ENCODE peak calls at places on chromosomes 4 and X, in seven cellular contexts. Y is stomach, X is astrocyte of the spinal cord, S is lower leg skin, A is endodermal cell, L is A549, V is IMR-90. Z is an unnamed sample.
A peak's percentile ranks its signal among the peaks of the same experiment; 100 is the strongest.

GRCh38 chr4:155342142-155342541 is 34.6 kb downstream of the MAP9 start:
- DNase-seq in Y (no peak), X (peak; percentile 58), S (no peak), A (no peak), L (peak; percentile 52), V (peak; percentile 79), Z (peak; percentile 30)

GRCh38 chrX:38803609-38804480 is 2.6 kb downstream of the MID1IP1 start:
- DNase-seq in Y (peak; percentile 87), X (peak; percentile 76), S (peak; percentile 94), A (peak; percentile 96), L (peak; percentile 92), V (peak; percentile 34), Z (peak; percentile 68)

GRCh38 chrX:50081282-50081955 is 119.4 kb downstream of the AKAP4 start:
- DNase-seq in Y (peak; percentile 54), X (peak; percentile 3), S (no peak), A (peak; percentile 76), L (peak; percentile 37), V (peak; percentile 13), Z (peak; percentile 49)

GRCh38 chr4:94534401-94535312 is 82.9 kb downstream of the PDLIM5 start:
- DNase-seq in Y (no peak), X (no peak), S (no peak), A (peak; percentile 43), L (no peak), V (no peak), Z (peak; percentile 29)

GRCh38 chr4:23602720-23603119 is 287.1 kb downstream of the PPARGC1A start:
- DNase-seq in Y (no peak), X (no peak), S (no peak), A (no peak), L (no peak), V (no peak), Z (no peak)

GRCh38 chr4:48336471-48336870 is 4.9 kb upstream of the SLAIN2 start:
- DNase-seq in Y (no peak), X (no peak), S (no peak), A (no peak), L (no peak), V (no peak), Z (no peak)

GRCh38 chr4:2175990-2176698 is 65.8 kb downstream of the HAUS3 start:
- DNase-seq in Y (no peak), X (no peak), S (peak; percentile 23), A (no peak), L (no peak), V (no peak), Z (no peak)

GRCh38 chr4:142875117-142875516 is 29.0 kb upstream of the INPP4B start:
- DNase-seq in Y (no peak), X (no peak), S (no peak), A (peak; percentile 82), L (peak; percentile 12), V (no peak), Z (no peak)

GRCh38 chrX:335758-336155 is 17.2 kb upstream of the GTPBP6 start:
- DNase-seq in Y (no peak), X (no peak), S (no peak), A (no peak), L (no peak), V (no peak), Z (no peak)

GRCh38 chrX:23980063-23980462 is 46.9 kb downstream of the KLHL15 start:
- DNase-seq in Y (no peak), X (no peak), S (no peak), A (peak; percentile 63), L (no peak), V (peak; percentile 14), Z (no peak)

GRCh38 chr4:5989236-5990225 is 28.7 kb downstream of the C4orf50 start:
- DNase-seq in Y (peak; percentile 11), X (no peak), S (peak; percentile 80), A (peak; percentile 24), L (no peak), V (no peak), Z (no peak)

GRCh38 chrX:41666251-41666650 is 22.5 kb upstream of the GPR34 start:
- DNase-seq in Y (no peak), X (peak; percentile 28), S (no peak), A (no peak), L (no peak), V (peak; percentile 36), Z (peak; percentile 58)

GRCh38 chr4:155007660-155008176 is 200.7 kb upstream of the NPY2R start:
- DNase-seq in Y (no peak), X (peak; percentile 48), S (no peak), A (no peak), L (no peak), V (no peak), Z (peak; percentile 56)

GRCh38 chrX:92260102-92260501 is 480.9 kb downstream of the PCDH11X start:
- DNase-seq in Y (no peak), X (no peak), S (no peak), A (peak; percentile 59), L (peak; percentile 4), V (no peak), Z (no peak)

GRCh38 chr4:73311428-73311827 is 52.8 kb upstream of the ANKRD17 start:
- DNase-seq in Y (no peak), X (peak; percentile 75), S (no peak), A (no peak), L (peak; percentile 34), V (peak; percentile 77), Z (peak; percentile 61)

GRCh38 chrX:41870719-41871151 is 52.6 kb downstream of the CASK start:
- DNase-seq in Y (peak; percentile 47), X (no peak), S (no peak), A (no peak), L (peak; percentile 22), V (no peak), Z (no peak)

GRCh38 chrX:100070334-100070849 is 339.7 kb downstream of the PCDH19 start:
- DNase-seq in Y (no peak), X (no peak), S (no peak), A (peak; percentile 35), L (no peak), V (no peak), Z (no peak)

GRCh38 chr4:101346312-101346561 is 1.1 kb downstream of the PPP3CA start:
- DNase-seq in Y (no peak), X (no peak), S (no peak), A (no peak), L (no peak), V (no peak), Z (no peak)

GRCh38 chr4:56410247-56410646 is 23.0 kb upstream of the AASDH start:
- DNase-seq in Y (peak; percentile 47), X (peak; percentile 98), S (no peak), A (peak; percentile 52), L (peak; percentile 79), V (peak; percentile 98), Z (peak; percentile 98)

GRCh38 chr4:169268951-169269781 is 1.6 kb downstream of the SH3RF1 start:
- DNase-seq in Y (no peak), X (peak; percentile 79), S (no peak), A (peak; percentile 60), L (peak; percentile 58), V (peak; percentile 87), Z (peak; percentile 91)

GRCh38 chr4:147581601-147582350 is 35.4 kb upstream of the TMEM184C start:
- DNase-seq in Y (no peak), X (peak; percentile 57), S (no peak), A (no peak), L (no peak), V (peak; percentile 91), Z (peak; percentile 57)

GRCh38 chrX:118286066-118286758 is 59.7 kb upstream of the WDR44 start:
- DNase-seq in Y (no peak), X (no peak), S (no peak), A (no peak), L (peak; percentile 31), V (no peak), Z (peak; percentile 33)

GRCh38 chr4:123740236-123740635 is 343.6 kb downstream of the SPRY1 start:
- DNase-seq in Y (no peak), X (peak; percentile 10), S (no peak), A (no peak), L (no peak), V (no peak), Z (no peak)

GRCh38 chrX:40543661-40544328 is 37.0 kb upstream of the ATP6AP2 start:
- DNase-seq in Y (no peak), X (peak; percentile 57), S (no peak), A (no peak), L (peak; percentile 31), V (peak; percentile 71), Z (peak; percentile 64)

GRCh38 chr4:89619230-89619962 is 217.6 kb downstream of the SNCA start:
- DNase-seq in Y (no peak), X (no peak), S (no peak), A (no peak), L (no peak), V (no peak), Z (no peak)

GRCh38 chr4:8200302-8200975 is 1.3 kb downstream of the SH3TC1 start:
- DNase-seq in Y (peak; percentile 68), X (no peak), S (peak; percentile 92), A (no peak), L (no peak), V (peak; percentile 31), Z (peak; percentile 44)
- H3K4me3 ChIP-seq in Y (peak overlapping the region; percentile 51), X (no peak overlapping the region), S (peak overlapping the region; percentile 26), A (no peak overlapping the region), L (peak overlapping the region; percentile 50), V (no peak overlapping the region), Z (peak overlapping the region; percentile 54)

GRCh38 chr4:20249333-20249732 is 2.4 kb upstream of the SLIT2 start:
- DNase-seq in Y (no peak), X (peak; percentile 71), S (no peak), A (no peak), L (no peak), V (peak; percentile 69), Z (peak; percentile 81)
- TF ChIP-seq CTCF in Y (no peak), X (peak; percentile 60), S (no peak), A (peak; percentile 53), L (no peak), V (peak; percentile 64), Z (peak; percentile 86)

DNA sequence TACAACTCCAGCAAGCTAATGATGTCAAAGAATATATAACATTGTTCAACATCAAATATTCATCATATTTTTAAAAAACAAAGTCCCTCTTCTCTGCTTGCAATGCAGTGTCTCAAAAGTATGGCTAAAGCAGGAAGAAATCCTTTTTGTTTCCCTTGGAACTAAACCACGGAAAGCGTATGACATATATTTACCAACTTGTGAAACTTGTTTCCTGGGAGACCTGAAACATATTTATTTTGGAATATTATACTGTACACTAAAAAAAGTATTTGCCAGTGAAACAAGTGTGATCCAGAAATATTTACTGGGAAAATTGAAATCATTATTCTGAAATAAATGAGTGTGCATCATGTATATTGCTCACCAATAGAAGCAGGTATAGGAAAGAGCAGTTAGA is 156.0 kb upstream of the ANKRD50 start:
- DNase-seq in Y (no peak), X (no peak), S (no peak), A (no peak), L (no peak), V (no peak), Z (peak; percentile 23)
- H3K4me3 ChIP-seq in Y (no peak overlapping the region), X (no peak overlapping the region), S (no peak overlapping the region), A (no peak overlapping the region), L (no peak overlapping the region), V (no peak overlapping the region), Z (no peak overlapping the region)

DNA sequence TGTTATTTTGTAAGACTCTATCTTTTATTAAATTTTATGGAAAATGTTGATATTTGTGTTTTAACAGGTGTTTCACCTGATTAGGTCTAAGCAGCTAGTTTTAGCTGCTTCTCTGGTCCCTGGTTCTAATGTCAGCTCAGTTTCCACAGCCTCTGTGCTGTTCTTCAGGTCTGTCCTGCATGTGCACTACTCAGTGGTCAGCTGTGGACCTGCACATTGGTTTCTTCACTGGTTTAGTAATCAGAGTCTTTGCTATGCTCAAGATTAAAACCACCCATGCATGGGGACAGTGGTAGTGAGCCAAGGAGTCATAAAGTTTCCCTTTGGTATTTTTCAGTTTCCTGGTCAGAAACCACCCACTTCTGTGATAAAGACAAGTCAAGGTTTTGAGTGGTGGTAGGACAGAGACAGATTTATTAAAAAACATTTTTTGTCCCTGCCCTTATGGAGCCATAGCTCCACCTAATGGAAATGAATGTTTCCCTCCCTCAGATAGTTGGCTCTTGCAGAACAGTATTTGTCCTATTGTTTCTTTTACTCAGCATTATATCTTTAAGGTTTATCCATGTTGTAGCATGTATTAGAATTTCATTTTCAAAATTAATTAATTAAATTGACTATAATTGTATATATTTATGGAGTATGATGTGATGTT is 36.8 kb upstream of the VBP1 start:
- DNase-seq in Y (no peak), X (no peak), S (no peak), A (no peak), L (no peak), V (no peak), Z (peak; percentile 14)
- TF ChIP-seq CTCF in Y (no peak), X (no peak), S (no peak), A (peak; percentile 33), L (no peak), V (no peak), Z (no peak)